ENCODE peak calls at places on chromosomes 2 and 18, in seven cellular contexts. G is CD4-positive, alpha-beta memory T cell; D is IMR-90; Y is aorta; O is CD8-positive, alpha-beta memory T cell; C is GM23248; S is effector memory CD4-positive, alpha-beta T cell. E is an unnamed sample. For H3K4me1, the result is how much of the 10 kb centered on the place peaks cover.

GRCh38 chr2:173653427-173653795 is 298.7 kb downstream of the CDCA7 start:
- DNase-seq in G (no peak), D (no peak), Y (no peak), O (no peak), C (no peak), S (no peak), E (no peak)

GRCh38 chr2:72755647-72756423 is 70.0 kb downstream of the EXOC6B start:
- DNase-seq in G (no peak), D (peak), Y (no peak), O (no peak), C (peak), S (no peak), E (peak)

GRCh38 chr2:84959045-84959493 is 11.9 kb upstream of the KCMF1 start:
- DNase-seq in G (no peak), D (peak), Y (no peak), O (no peak), C (peak), S (no peak), E (no peak)

GRCh38 chr2:128879161-128879560 is 560.5 kb upstream of the HS6ST1 start:
- DNase-seq in G (no peak), D (no peak), Y (no peak), O (no peak), C (no peak), S (no peak), E (no peak)

GRCh38 chr2:230137902-230138539 is 69.3 kb upstream of the SLC16A14 start:
- DNase-seq in G (no peak), D (peak), Y (no peak), O (no peak), C (no peak), S (no peak), E (no peak)

GRCh38 chr2:44707945-44708645 is 233.4 kb upstream of the SIX3 start:
- DNase-seq in G (no peak), D (no peak), Y (no peak), O (no peak), C (no peak), S (no peak), E (no peak)

GRCh38 chr18:69897397-69898108 is 50.1 kb downstream of the CD226 start:
- DNase-seq in G (peak), D (no peak), Y (no peak), O (peak), C (no peak), S (no peak), E (no peak)

GRCh38 chr2:2229898-2230817 is 100.9 kb downstream of the MYT1L start:
- DNase-seq in G (no peak), D (no peak), Y (no peak), O (no peak), C (peak), S (no peak), E (no peak)

GRCh38 chr2:239762742-239763269 is 262.3 kb downstream of the NDUFA10 start:
- DNase-seq in G (no peak), D (no peak), Y (peak), O (peak), C (peak), S (no peak), E (no peak)

GRCh38 chr2:176136375-176137248 is 7.1 kb downstream of the HOXD8 start:
- DNase-seq in G (no peak), D (no peak), Y (peak), O (no peak), C (peak), S (no peak), E (peak)

GRCh38 chr2:186709529-186710455 is 15.9 kb downstream of the FAM171B start:
- DNase-seq in G (no peak), D (no peak), Y (no peak), O (no peak), C (no peak), S (no peak), E (no peak)

GRCh38 chr2:103445356-103445755 is 683.5 kb downstream of the TMEM182 start:
- DNase-seq in G (no peak), D (no peak), Y (no peak), O (no peak), C (no peak), S (no peak), E (no peak)

GRCh38 chr2:63695583-63695982 is 106.8 kb downstream of the MDH1 start:
- DNase-seq in G (no peak), D (no peak), Y (no peak), O (no peak), C (no peak), S (no peak), E (no peak)

DNA sequence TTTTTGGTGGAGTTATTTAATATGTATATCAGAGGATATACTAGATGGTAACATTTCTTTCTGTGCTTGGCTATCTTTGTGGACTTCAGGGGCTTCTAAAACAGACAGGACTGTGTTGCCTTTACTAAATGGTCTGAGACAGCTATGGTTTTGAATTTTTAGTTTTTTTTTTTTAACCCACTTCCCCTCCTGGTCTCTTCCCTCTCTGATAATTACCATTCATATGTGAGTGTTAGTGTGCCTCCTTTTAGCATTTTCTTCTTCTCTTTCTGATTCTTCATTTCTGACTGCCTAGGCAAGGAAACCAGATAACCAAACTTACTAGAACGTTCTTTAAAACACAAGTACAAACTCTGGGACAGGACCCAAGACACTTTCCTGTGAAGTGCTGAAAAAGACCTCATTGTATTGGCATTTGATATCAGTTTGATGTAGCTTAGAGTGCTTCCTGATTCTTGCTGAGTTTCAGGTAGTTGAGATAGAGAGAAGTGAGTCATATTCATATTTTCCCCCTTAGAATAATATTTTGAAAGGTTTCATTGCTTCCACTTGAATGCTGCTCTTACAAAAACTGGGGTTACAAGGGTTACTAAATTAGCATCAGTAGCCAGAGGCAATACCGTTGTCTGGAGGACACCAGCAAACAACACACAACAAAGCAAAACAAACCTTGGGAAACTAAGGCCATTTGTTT is 52.7 kb downstream of the SMAD4 start:
- DNase-seq in G (no peak), D (peak), Y (no peak), O (no peak), C (no peak), S (no peak), E (no peak)
- H3K27ac ChIP-seq in G (no peak), D (no peak), Y (no peak), O (no peak), C (no peak), S (no peak), E (no peak)

GRCh38 chr2:126657636-126658315 is 1.8 kb downstream of the GYPC start:
- DNase-seq in G (peak), D (peak), Y (peak), O (peak), C (peak), S (peak), E (peak)

GRCh38 chr2:126658910-126659613 is 3.1 kb downstream of the GYPC start:
- DNase-seq in G (peak), D (peak), Y (peak), O (peak), C (peak), S (peak), E (peak)

GRCh38 chr2:126657146-126657635 is 1.2 kb downstream of the GYPC start:
- DNase-seq in G (peak), D (peak), Y (peak), O (peak), C (peak), S (peak), E (peak)

GRCh38 chr2:126660068-126660467 is 4.1 kb downstream of the GYPC start:
- DNase-seq in G (no peak), D (no peak), Y (peak), O (no peak), C (no peak), S (no peak), E (no peak)

GRCh38 chr2:126658316-126658909 is 2.5 kb downstream of the GYPC start:
- DNase-seq in G (peak), D (no peak), Y (no peak), O (no peak), C (no peak), S (no peak), E (no peak)
- H3K4me1 ChIP-seq in G (half or more), D (under half), Y (under half), O (half or more), C (under half), S (under half), E (under half)

GRCh38 chr2:88016948-88017779 is 817 bp upstream of the RNU2-63P start:
- DNase-seq in G (peak), D (no peak), Y (peak), O (no peak), C (no peak), S (no peak), E (no peak)
- H3K4me3 ChIP-seq in G (peak), D (peak), Y (peak), O (peak), C (peak), S (peak), E (peak)

GRCh38 chr2:200765139-200765951 is 46.4 kb upstream of the BZW1 start:
- DNase-seq in G (peak), D (peak), Y (no peak), O (no peak), C (peak), S (no peak), E (no peak)
- H3K27ac ChIP-seq in G (no peak), D (peak), Y (no peak), O (no peak), C (peak), S (no peak), E (no peak)

GRCh38 chr2:40367652-40368051 is 84.2 kb downstream of the SLC8A1 start:
- DNase-seq in G (no peak), D (peak), Y (no peak), O (no peak), C (peak), S (no peak), E (no peak)

GRCh38 chr2:40372278-40372580 is 79.7 kb downstream of the SLC8A1 start:
- DNase-seq in G (no peak), D (peak), Y (no peak), O (no peak), C (peak), S (no peak), E (no peak)

GRCh38 chr2:40371525-40372277 is 80.2 kb downstream of the SLC8A1 start:
- DNase-seq in G (no peak), D (peak), Y (peak), O (no peak), C (peak), S (no peak), E (peak)

GRCh38 chr2:40367032-40367431 is 84.9 kb downstream of the SLC8A1 start:
- DNase-seq in G (no peak), D (no peak), Y (no peak), O (no peak), C (no peak), S (no peak), E (no peak)

GRCh38 chr2:40369619-40370397 is 82.1 kb downstream of the SLC8A1 start:
- DNase-seq in G (no peak), D (peak), Y (no peak), O (no peak), C (peak), S (no peak), E (no peak)
- H3K4me1 ChIP-seq in G (under half), D (under half), Y (under half), O (under half), C (half or more), S (under half), E (under half)

GRCh38 chr2:27496357-27497287 is at the start of gene GCKR:
- DNase-seq in G (no peak), D (peak), Y (no peak), O (no peak), C (peak), S (no peak), E (no peak)
- H3K4me3 ChIP-seq in G (no peak), D (no peak), Y (no peak), O (no peak), C (peak), S (no peak), E (no peak)

GRCh38 chr2:113797237-113797636 is 40.8 kb upstream of the SLC35F5 start:
- DNase-seq in G (no peak), D (no peak), Y (no peak), O (no peak), C (peak), S (no peak), E (no peak)
- H3K27ac ChIP-seq in G (no peak), D (no peak), Y (no peak), O (no peak), C (no peak), S (no peak), E (no peak)

DNA sequence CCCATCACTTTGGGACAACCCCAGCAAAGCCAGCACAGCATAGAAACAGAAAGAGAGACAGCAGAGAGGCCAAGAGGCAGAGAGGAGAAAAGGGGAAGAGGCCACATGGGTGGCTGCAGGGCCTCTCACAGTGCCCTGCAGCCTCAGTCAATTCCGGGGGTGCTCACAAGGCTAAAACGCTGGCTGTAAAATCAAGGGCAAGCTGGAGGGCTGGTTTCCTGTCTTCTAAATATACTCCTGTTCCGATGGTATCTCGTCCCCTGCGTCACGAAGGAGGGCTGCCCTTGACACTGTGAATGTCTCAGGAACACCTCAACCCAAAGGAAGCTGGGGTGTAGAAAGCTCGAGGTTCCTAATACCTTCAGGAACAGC is 166.5 kb upstream of the ID2 start:
- DNase-seq in G (peak), D (no peak), Y (no peak), O (peak), C (no peak), S (peak), E (no peak)
- H3K4me1 ChIP-seq in G (half or more), D (under half), Y (under half), O (half or more), C (under half), S (under half), E (under half)

DNA sequence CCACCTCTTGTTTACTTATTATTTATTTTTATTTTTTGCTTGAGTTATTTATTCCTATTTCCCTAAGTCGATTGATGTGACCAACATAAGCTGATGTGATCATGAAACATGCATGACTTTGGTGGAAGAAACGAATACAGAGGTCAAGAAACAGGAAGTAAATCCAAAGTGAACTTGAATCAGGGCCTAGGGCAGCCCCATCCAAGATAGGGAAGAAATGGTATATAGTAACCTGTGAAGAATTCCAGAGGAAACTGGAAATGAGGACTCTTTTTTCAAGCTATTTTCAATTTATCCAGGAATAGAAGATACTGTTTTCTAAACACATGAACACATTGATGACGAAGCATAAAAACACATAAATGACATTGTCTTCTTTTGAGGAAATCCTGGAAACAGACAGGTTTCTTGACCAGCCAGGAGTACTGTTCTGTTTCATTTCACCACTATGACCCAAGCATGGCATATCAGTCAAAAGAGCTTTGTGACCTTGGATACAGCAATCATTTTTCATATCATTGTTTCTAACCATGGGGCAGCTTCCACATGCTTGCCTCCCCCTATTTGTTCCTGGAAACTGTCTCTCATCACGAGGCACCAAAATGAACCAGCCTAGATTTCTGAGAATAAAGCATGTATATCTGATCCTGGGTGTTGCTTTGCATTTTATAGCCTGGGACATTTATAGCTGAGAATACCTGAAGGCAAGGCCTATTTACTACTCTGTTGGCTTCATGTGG is 9.1 kb upstream of the LCLAT1 start:
- DNase-seq in G (no peak), D (no peak), Y (no peak), O (no peak), C (no peak), S (no peak), E (no peak)
- H3K4me3 ChIP-seq in G (no peak), D (no peak), Y (no peak), O (no peak), C (no peak), S (no peak), E (no peak)

E was measured in uterus.